ENCODE peak calls at places on chromosomes 5 and 9, in four cellular contexts. R is astrocyte of the spinal cord, Q is thyroid gland, G is GM13976. L is an unnamed sample.

GRCh38 chr9:131667576-131667975 is 72.3 kb downstream of the RAPGEF1 start:
- DNase-seq in R (peak), Q (no peak), G (no peak), L (no peak)

GRCh38 chr5:75756991-75757390 is 39.8 kb upstream of the POC5 start:
- DNase-seq in R (peak), Q (no peak), G (no peak), L (no peak)

GRCh38 chr5:152349683-152350526 is 55.2 kb downstream of the NMUR2 start:
- DNase-seq in R (peak), Q (peak), G (peak), L (no peak)

GRCh38 chr5:6623228-6623627 is 9.6 kb downstream of the NSUN2 start:
- DNase-seq in R (no peak), Q (no peak), G (no peak), L (no peak)

GRCh38 chr5:127930311-127930710 is 153.3 kb upstream of the SLC12A2 start:
- DNase-seq in R (peak), Q (no peak), G (no peak), L (no peak)

GRCh38 chr5:141821430-141821925 is 56.7 kb downstream of the PCDH1 start:
- DNase-seq in R (peak), Q (no peak), G (no peak), L (no peak)

GRCh38 chr9:19232830-19233194 is 2.3 kb downstream of the DENND4C start:
- DNase-seq in R (peak), Q (no peak), G (peak), L (no peak)

GRCh38 chr5:134911285-134912215 is 6.6 kb downstream of the PCBD2 start:
- DNase-seq in R (no peak), Q (no peak), G (no peak), L (peak)

GRCh38 chr5:94524841-94525697 is 93.3 kb downstream of the KIAA0825 start:
- DNase-seq in R (peak), Q (no peak), G (peak), L (no peak)

GRCh38 chr9:8366161-8366926 is 566.8 kb upstream of the DMAC1 start:
- DNase-seq in R (peak), Q (peak), G (no peak), L (no peak)

GRCh38 chr9:34869390-34869789 is 88.7 kb upstream of the PHF24 start:
- DNase-seq in R (peak), Q (no peak), G (no peak), L (no peak)

GRCh38 chr5:1594336-1595106 is 70.8 kb upstream of the LPCAT1 start:
- DNase-seq in R (no peak), Q (peak), G (peak), L (peak)

GRCh38 chr5:108382784-108383358 is 973 bp upstream of the FBXL17 start:
- DNase-seq in R (no peak), Q (no peak), G (no peak), L (no peak)

GRCh38 chr5:152403058-152403457 is 2.0 kb downstream of the NMUR2 start:
- DNase-seq in R (no peak), Q (no peak), G (no peak), L (no peak)

GRCh38 chr5:76785493-76785892 is 33.3 kb upstream of the F2RL1 start:
- DNase-seq in R (peak), Q (no peak), G (no peak), L (no peak)

GRCh38 chr9:129595323-129595741 is 25.6 kb downstream of the C9orf50 start:
- DNase-seq in R (peak), Q (no peak), G (no peak), L (no peak)

GRCh38 chr5:172444110-172444510 is 10.2 kb downstream of the SH3PXD2B start:
- DNase-seq in R (peak), Q (no peak), G (no peak), L (no peak)

GRCh38 chr5:113678924-113679575 is 165.6 kb downstream of the YTHDC2 start:
- DNase-seq in R (peak), Q (peak), G (peak), L (peak)

GRCh38 chr9:8468048-8468600 is 668.5 kb upstream of the DMAC1 start:
- DNase-seq in R (no peak), Q (no peak), G (no peak), L (no peak)

GRCh38 chr9:113536483-113537226 is 73.1 kb downstream of the RGS3 start:
- DNase-seq in R (no peak), Q (no peak), G (no peak), L (no peak)

GRCh38 chr9:119284118-119284517 is 85.1 kb downstream of the BRINP1 start:
- DNase-seq in R (no peak), Q (no peak), G (no peak), L (no peak)

GRCh38 chr9:17906841-17907779 is 328.2 kb downstream of the SH3GL2 start:
- DNase-seq in R (no peak), Q (no peak), G (peak), L (no peak)

GRCh38 chr9:136050706-136051567 is 44.2 kb downstream of the NACC2 start:
- DNase-seq in R (peak), Q (no peak), G (peak), L (no peak)

GRCh38 chr9:70449461-70449860 is 35.0 kb upstream of the KLF9 start:
- DNase-seq in R (no peak), Q (peak), G (no peak), L (no peak)

GRCh38 chr5:111548992-111549649 is 36.8 kb upstream of the STARD4 start:
- DNase-seq in R (no peak), Q (no peak), G (no peak), L (no peak)

GRCh38 chr5:143440448-143441102 is 37.1 kb upstream of the NR3C1 start:
- DNase-seq in R (no peak), Q (no peak), G (no peak), L (no peak)

GRCh38 chr5:141742866-141743651 is 61.0 kb upstream of the ARAP3 start:
- DNase-seq in R (peak), Q (peak), G (no peak), L (no peak)

GRCh38 chr5:151825445-151825844 is 53.7 kb downstream of the G3BP1 start:
- DNase-seq in R (peak), Q (peak), G (peak), L (peak)

GRCh38 chr5:3372289-3372688 is 223.3 kb upstream of the IRX1 start:
- DNase-seq in R (no peak), Q (no peak), G (no peak), L (no peak)

GRCh38 chr9:137643921-137644320 is 25.1 kb downstream of the EHMT1 start:
- DNase-seq in R (no peak), Q (no peak), G (no peak), L (no peak)

GRCh38 chr5:15105799-15106393 is 234.3 kb upstream of the ANKH start:
- DNase-seq in R (peak), Q (peak), G (peak), L (peak)

GRCh38 chr9:4630836-4631235 is 31.3 kb upstream of the PLPP6 start:
- DNase-seq in R (peak), Q (no peak), G (no peak), L (no peak)

GRCh38 chr5:1468247-1468612 is 23.0 kb upstream of the SLC6A3 start:
- DNase-seq in R (no peak), Q (peak), G (no peak), L (peak)

GRCh38 chr5:38650540-38651275 is 94.3 kb upstream of the LIFR start:
- DNase-seq in R (peak), Q (no peak), G (no peak), L (no peak)

GRCh38 chr5:175467983-175468698 is 10.2 kb upstream of the SFXN1 start:
- DNase-seq in R (no peak), Q (no peak), G (no peak), L (no peak)

GRCh38 chr9:17613723-17614122 is 34.9 kb downstream of the SH3GL2 start:
- DNase-seq in R (peak), Q (no peak), G (no peak), L (no peak)

GRCh38 chr5:139711067-139711851 is 63.1 kb downstream of the CXXC5 start:
- DNase-seq in R (peak), Q (peak), G (peak), L (no peak)
- TF ChIP-seq CTCF in R (peak), Q (no peak), G (peak), L (peak)

DNA sequence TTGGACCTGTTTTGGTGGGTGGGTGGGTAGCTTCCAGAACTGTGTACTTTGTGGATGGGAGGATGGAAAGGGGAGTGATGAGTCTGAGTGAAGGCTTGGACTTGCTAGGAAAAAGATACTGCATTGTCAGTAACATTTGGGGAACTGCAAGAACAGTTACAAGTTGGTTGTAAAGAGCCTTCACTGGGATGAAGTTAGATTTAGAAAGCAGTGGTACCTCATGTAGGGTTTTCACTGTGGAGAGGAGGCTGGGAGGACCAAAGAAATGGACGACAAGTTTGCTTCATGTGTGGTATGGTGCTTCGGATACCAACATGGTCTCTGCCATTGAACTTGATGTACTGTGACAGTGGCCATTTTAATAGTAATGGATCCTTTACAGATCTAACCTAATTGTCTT is 50.3 kb downstream of the RAD23B start:
- DNase-seq in R (no peak), Q (no peak), G (no peak), L (no peak)
- TF ChIP-seq CTCF in R (no peak), Q (no peak), G (no peak), L (no peak)

GRCh38 chr9:68664036-68664435 is 41.0 kb upstream of the PIP5K1B start:
- DNase-seq in R (no peak), Q (no peak), G (no peak), L (no peak)
- TF ChIP-seq CTCF in R (no peak), Q (no peak), G (no peak), L (no peak)

DNA sequence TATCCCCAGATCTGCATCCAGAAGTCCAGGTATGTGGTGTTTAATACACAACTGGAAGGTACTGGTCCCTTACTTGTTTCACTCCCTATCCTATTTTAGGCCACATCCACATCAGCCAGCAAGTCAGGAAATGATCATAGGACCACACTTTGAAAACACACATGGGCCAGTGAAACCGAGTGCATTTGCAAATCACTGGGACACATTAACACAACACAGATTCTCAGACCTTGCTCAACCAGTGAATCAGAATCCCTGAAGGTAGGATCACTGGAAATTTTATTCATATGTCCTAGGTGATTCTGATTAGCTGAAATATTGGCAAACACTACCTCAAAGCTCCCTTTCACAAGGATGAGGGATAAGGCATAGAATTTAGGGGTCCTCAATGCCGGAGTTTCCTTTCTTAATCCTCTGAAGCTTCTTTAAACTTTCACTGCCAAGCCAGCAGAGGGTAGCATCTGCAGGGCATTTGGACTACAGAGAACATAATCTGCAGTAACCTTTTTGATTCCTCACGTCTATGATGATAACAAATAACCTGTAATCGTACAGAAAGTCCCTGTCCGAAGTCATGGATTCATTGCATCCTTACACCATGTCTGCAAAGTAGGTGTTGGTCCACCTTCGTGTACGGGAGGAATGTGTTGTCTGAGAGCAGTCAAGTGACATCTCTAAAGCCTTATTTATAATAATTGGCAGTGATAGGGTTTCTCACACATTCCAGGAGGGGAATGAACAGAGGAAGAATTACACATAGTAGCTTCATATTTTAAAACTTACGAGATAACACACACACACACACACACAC is 11.0 kb upstream of the ABLIM3 start:
- DNase-seq in R (no peak), Q (no peak), G (peak), L (no peak)
- TF ChIP-seq CTCF in R (peak), Q (no peak), G (no peak), L (no peak)

GRCh38 chr5:155047818-155048217 is 34.3 kb downstream of the KIF4B start:
- DNase-seq in R (no peak), Q (no peak), G (no peak), L (no peak)

GRCh38 chr5:155046591-155046990 is 33.0 kb downstream of the KIF4B start:
- DNase-seq in R (no peak), Q (no peak), G (no peak), L (no peak)

GRCh38 chr5:155050384-155051019 is 36.9 kb downstream of the KIF4B start:
- DNase-seq in R (no peak), Q (no peak), G (no peak), L (no peak)

GRCh38 chr5:155052532-155052931 is 39.0 kb downstream of the KIF4B start:
- DNase-seq in R (no peak), Q (no peak), G (no peak), L (no peak)

DNA sequence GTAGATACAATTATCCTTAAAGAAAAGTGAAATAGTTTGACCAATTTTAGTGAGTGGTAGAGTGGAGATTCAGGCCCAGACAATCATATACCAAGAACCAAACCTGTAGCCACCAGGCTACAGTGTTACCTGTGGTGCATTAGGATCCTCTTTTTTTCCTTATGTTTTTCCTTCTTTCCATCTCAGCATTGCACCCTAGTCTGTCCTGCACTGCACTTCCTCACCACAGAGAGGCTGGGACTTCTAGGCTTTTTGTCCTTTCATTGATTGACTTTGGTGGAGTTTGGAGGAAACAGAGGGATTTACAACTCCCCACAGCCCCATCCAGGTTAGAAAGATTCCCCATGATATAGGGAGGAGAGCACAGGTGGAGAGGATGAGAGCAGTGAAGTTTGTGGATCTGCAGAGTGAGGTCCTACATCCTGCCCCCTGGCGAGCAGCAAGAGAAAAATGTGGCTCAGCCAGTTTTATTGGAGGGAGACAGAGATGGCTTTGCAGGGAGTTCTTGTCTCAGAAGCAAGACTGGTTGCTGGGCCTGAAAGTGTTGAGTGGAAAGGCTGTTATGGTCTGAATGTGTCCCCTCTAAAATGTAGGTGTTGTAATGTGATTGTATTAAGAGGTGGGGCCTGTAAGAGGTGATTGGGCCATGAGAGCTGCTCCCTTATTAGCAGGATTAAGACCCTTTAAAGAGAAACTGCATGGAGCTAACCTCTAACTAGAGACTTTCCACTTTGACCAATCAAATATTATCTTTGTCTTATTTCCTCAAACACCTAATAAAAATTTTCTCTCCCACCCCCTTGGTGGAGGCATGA is 36.2 kb downstream of the KIF4B start:
- DNase-seq in R (peak), Q (no peak), G (no peak), L (no peak)
- TF ChIP-seq CTCF in R (peak), Q (no peak), G (peak), L (peak)

GRCh38 chr5:230711-231110 is 12.6 kb downstream of the SDHA start:
- DNase-seq in R (no peak), Q (no peak), G (no peak), L (no peak)
- TF ChIP-seq CTCF in R (no peak), Q (no peak), G (no peak), L (no peak)